ENCODE peak calls at places on chromosomes 16 and 17, in six cellular contexts. One of them, this sample, is unnamed.

GRCh38 chr16:47392114-47392513 is 68.7 kb downstream of the ITFG1 start:
- DNase-seq in NCI-H146: no peak
- DNase-seq in stimulated activated naive CD8-positive, alpha-beta T cell treated with anti-CD3 and anti-CD28 coated beads, Interleukin-15, amount 100 ng/mL, for 72 hours: no peak
- DNase-seq in OCI-LY7: peak
- DNase-seq in HTR-8/SVneo: no peak
- DNase-seq in left cardiac atrium: no peak
- DNase-seq in this sample: no peak

GRCh38 chr17:42578282-42578869 is 847 bp upstream of the PSMC3IP start:
- DNase-seq in left cardiac atrium: peak
- DNase-seq in NCI-H146: peak
- DNase-seq in OCI-LY7: peak
- DNase-seq in HTR-8/SVneo: peak
- DNase-seq in stimulated activated naive CD8-positive, alpha-beta T cell treated with anti-CD3 and anti-CD28 coated beads, Interleukin-15, amount 100 ng/mL, for 72 hours: peak
- DNase-seq in this sample: peak

GRCh38 chr17:20091161-20092029 is 82.2 kb downstream of the SPECC1 start:
- DNase-seq in stimulated activated naive CD8-positive, alpha-beta T cell treated with anti-CD3 and anti-CD28 coated beads, Interleukin-15, amount 100 ng/mL, for 72 hours: no peak
- DNase-seq in NCI-H146: no peak
- DNase-seq in HTR-8/SVneo: no peak
- DNase-seq in left cardiac atrium: peak
- DNase-seq in OCI-LY7: no peak
- DNase-seq in this sample: peak

GRCh38 chr16:75070055-75070841 is 46.3 kb downstream of the LDHD start:
- DNase-seq in NCI-H146: no peak
- DNase-seq in OCI-LY7: no peak
- DNase-seq in stimulated activated naive CD8-positive, alpha-beta T cell treated with anti-CD3 and anti-CD28 coated beads, Interleukin-15, amount 100 ng/mL, for 72 hours: no peak
- DNase-seq in left cardiac atrium: peak
- DNase-seq in HTR-8/SVneo: no peak
- DNase-seq in this sample: peak

GRCh38 chr17:62162898-62163297 is 97.8 kb upstream of the MED13 start:
- DNase-seq in NCI-H146: no peak
- DNase-seq in OCI-LY7: no peak
- DNase-seq in HTR-8/SVneo: no peak
- DNase-seq in stimulated activated naive CD8-positive, alpha-beta T cell treated with anti-CD3 and anti-CD28 coated beads, Interleukin-15, amount 100 ng/mL, for 72 hours: no peak
- DNase-seq in left cardiac atrium: no peak
- DNase-seq in this sample: no peak

GRCh38 chr16:24975428-24975889 is 39.7 kb downstream of the ARHGAP17 start:
- DNase-seq in HTR-8/SVneo: no peak
- DNase-seq in left cardiac atrium: no peak
- DNase-seq in stimulated activated naive CD8-positive, alpha-beta T cell treated with anti-CD3 and anti-CD28 coated beads, Interleukin-15, amount 100 ng/mL, for 72 hours: no peak
- DNase-seq in NCI-H146: no peak
- DNase-seq in OCI-LY7: peak
- DNase-seq in this sample: no peak

GRCh38 chr17:78748730-78749317 is 33.2 kb downstream of the CYTH1 start:
- DNase-seq in NCI-H146: peak
- DNase-seq in OCI-LY7: peak
- DNase-seq in left cardiac atrium: peak
- DNase-seq in stimulated activated naive CD8-positive, alpha-beta T cell treated with anti-CD3 and anti-CD28 coated beads, Interleukin-15, amount 100 ng/mL, for 72 hours: peak
- DNase-seq in HTR-8/SVneo: no peak
- DNase-seq in this sample: peak

GRCh38 chr16:75053791-75054555 is 55.1 kb downstream of the ZNRF1 start:
- DNase-seq in HTR-8/SVneo: no peak
- DNase-seq in NCI-H146: peak
- DNase-seq in OCI-LY7: no peak
- DNase-seq in left cardiac atrium: peak
- DNase-seq in stimulated activated naive CD8-positive, alpha-beta T cell treated with anti-CD3 and anti-CD28 coated beads, Interleukin-15, amount 100 ng/mL, for 72 hours: no peak
- DNase-seq in this sample: peak

GRCh38 chr16:84065536-84066132 is 23.0 kb upstream of the SLC38A8 start:
- DNase-seq in left cardiac atrium: no peak
- DNase-seq in NCI-H146: peak
- DNase-seq in stimulated activated naive CD8-positive, alpha-beta T cell treated with anti-CD3 and anti-CD28 coated beads, Interleukin-15, amount 100 ng/mL, for 72 hours: no peak
- DNase-seq in OCI-LY7: peak
- DNase-seq in HTR-8/SVneo: peak
- DNase-seq in this sample: no peak

This sample was measured in right cardiac atrium.